ENCODE peak calls at places on chromosome 10, in eight cellular contexts. One of them, this sample, is unnamed.

GRCh38 chr10:78207776-78208175 is 174.1 kb downstream of the RPS24 start:
- DNase-seq in lung: no peak
- DNase-seq in heart right ventricle: no peak
- DNase-seq in A549: no peak
- DNase-seq in activated B cell treated with CpG ODN at 0.5 μM for 24 hours: no peak
- DNase-seq in mesothelial cell of epicardium: no peak
- DNase-seq in fibroblast of lung: no peak
- DNase-seq in CD4-positive, alpha-beta T cell: no peak
- DNase-seq in this sample: no peak

GRCh38 chr10:115921795-115922194 is 351.2 kb downstream of the GFRA1 start:
- DNase-seq in activated B cell treated with CpG ODN at 0.5 μM for 24 hours: no peak
- DNase-seq in A549: peak; percentile 17
- DNase-seq in fibroblast of lung: peak; percentile 17
- DNase-seq in CD4-positive, alpha-beta T cell: no peak
- DNase-seq in mesothelial cell of epicardium: no peak
- DNase-seq in heart right ventricle: no peak
- DNase-seq in lung: no peak
- DNase-seq in this sample: no peak

GRCh38 chr10:78745445-78745844 is 323.3 kb upstream of the ZMIZ1 start:
- DNase-seq in heart right ventricle: no peak
- DNase-seq in lung: no peak
- DNase-seq in activated B cell treated with CpG ODN at 0.5 μM for 24 hours: no peak
- DNase-seq in mesothelial cell of epicardium: no peak
- DNase-seq in CD4-positive, alpha-beta T cell: no peak
- DNase-seq in A549: no peak
- DNase-seq in fibroblast of lung: no peak
- DNase-seq in this sample: no peak

GRCh38 chr10:125113661-125114388 is 46.5 kb downstream of the CTBP2 start:
- DNase-seq in A549: no peak
- DNase-seq in lung: no peak
- DNase-seq in CD4-positive, alpha-beta T cell: no peak
- DNase-seq in mesothelial cell of epicardium: no peak
- DNase-seq in heart right ventricle: no peak
- DNase-seq in fibroblast of lung: no peak
- DNase-seq in activated B cell treated with CpG ODN at 0.5 μM for 24 hours: no peak
- DNase-seq in this sample: no peak

GRCh38 chr10:106711313-106711906 is 453.1 kb downstream of the SORCS1 start:
- DNase-seq in fibroblast of lung: peak; percentile 2
- DNase-seq in lung: peak; percentile 35
- DNase-seq in activated B cell treated with CpG ODN at 0.5 μM for 24 hours: peak; percentile 15
- DNase-seq in heart right ventricle: no peak
- DNase-seq in A549: peak; percentile 48
- DNase-seq in mesothelial cell of epicardium: peak; percentile 40
- DNase-seq in CD4-positive, alpha-beta T cell: no peak
- DNase-seq in this sample: no peak

GRCh38 chr10:63770523-63770922 is 249.3 kb downstream of the REEP3 start:
- DNase-seq in fibroblast of lung: no peak
- DNase-seq in A549: no peak
- DNase-seq in mesothelial cell of epicardium: no peak
- DNase-seq in CD4-positive, alpha-beta T cell: no peak
- DNase-seq in heart right ventricle: no peak
- DNase-seq in lung: no peak
- DNase-seq in activated B cell treated with CpG ODN at 0.5 μM for 24 hours: no peak
- DNase-seq in this sample: no peak

GRCh38 chr10:58335306-58336005 is 650 bp downstream of the UBE2D1 start:
- DNase-seq in A549: peak; percentile 40
- DNase-seq in CD4-positive, alpha-beta T cell: no peak
- DNase-seq in fibroblast of lung: no peak
- DNase-seq in activated B cell treated with CpG ODN at 0.5 μM for 24 hours: no peak
- DNase-seq in lung: peak; percentile 37
- DNase-seq in mesothelial cell of epicardium: no peak
- DNase-seq in heart right ventricle: peak; percentile 62
- DNase-seq in this sample: peak; percentile 5

GRCh38 chr10:122435212-122435827 is 19.1 kb upstream of the ARMS2 start:
- DNase-seq in activated B cell treated with CpG ODN at 0.5 μM for 24 hours: no peak
- DNase-seq in CD4-positive, alpha-beta T cell: no peak
- DNase-seq in mesothelial cell of epicardium: no peak
- DNase-seq in heart right ventricle: no peak
- DNase-seq in fibroblast of lung: peak; percentile 72
- DNase-seq in lung: no peak
- DNase-seq in A549: peak; percentile 48
- DNase-seq in this sample: no peak

GRCh38 chr10:37865957-37866671 is 8.7 kb upstream of the ZNF248 start:
- DNase-seq in A549: no peak
- DNase-seq in activated B cell treated with CpG ODN at 0.5 μM for 24 hours: peak; percentile 57
- DNase-seq in fibroblast of lung: no peak
- DNase-seq in heart right ventricle: no peak
- DNase-seq in lung: no peak
- DNase-seq in CD4-positive, alpha-beta T cell: no peak
- DNase-seq in mesothelial cell of epicardium: no peak
- DNase-seq in this sample: no peak

GRCh38 chr10:29257106-29257783 is 31.6 kb upstream of the LYZL1 start:
- DNase-seq in activated B cell treated with CpG ODN at 0.5 μM for 24 hours: no peak
- DNase-seq in A549: peak; percentile 33
- DNase-seq in lung: peak; percentile 44
- DNase-seq in mesothelial cell of epicardium: no peak
- DNase-seq in heart right ventricle: peak; percentile 27
- DNase-seq in CD4-positive, alpha-beta T cell: no peak
- DNase-seq in fibroblast of lung: peak; percentile 98
- DNase-seq in this sample: peak; percentile 62

GRCh38 chr10:129323877-129324276 is 143.2 kb upstream of the MGMT start:
- DNase-seq in activated B cell treated with CpG ODN at 0.5 μM for 24 hours: no peak
- DNase-seq in mesothelial cell of epicardium: no peak
- DNase-seq in lung: no peak
- DNase-seq in fibroblast of lung: peak; percentile 42
- DNase-seq in heart right ventricle: no peak
- DNase-seq in A549: no peak
- DNase-seq in CD4-positive, alpha-beta T cell: no peak
- DNase-seq in this sample: no peak

GRCh38 chr10:489335-489734 is 200.1 kb downstream of the DIP2C start:
- DNase-seq in mesothelial cell of epicardium: no peak
- DNase-seq in lung: no peak
- DNase-seq in heart right ventricle: no peak
- DNase-seq in CD4-positive, alpha-beta T cell: no peak
- DNase-seq in activated B cell treated with CpG ODN at 0.5 μM for 24 hours: no peak
- DNase-seq in A549: no peak
- DNase-seq in fibroblast of lung: no peak
- DNase-seq in this sample: no peak

DNA sequence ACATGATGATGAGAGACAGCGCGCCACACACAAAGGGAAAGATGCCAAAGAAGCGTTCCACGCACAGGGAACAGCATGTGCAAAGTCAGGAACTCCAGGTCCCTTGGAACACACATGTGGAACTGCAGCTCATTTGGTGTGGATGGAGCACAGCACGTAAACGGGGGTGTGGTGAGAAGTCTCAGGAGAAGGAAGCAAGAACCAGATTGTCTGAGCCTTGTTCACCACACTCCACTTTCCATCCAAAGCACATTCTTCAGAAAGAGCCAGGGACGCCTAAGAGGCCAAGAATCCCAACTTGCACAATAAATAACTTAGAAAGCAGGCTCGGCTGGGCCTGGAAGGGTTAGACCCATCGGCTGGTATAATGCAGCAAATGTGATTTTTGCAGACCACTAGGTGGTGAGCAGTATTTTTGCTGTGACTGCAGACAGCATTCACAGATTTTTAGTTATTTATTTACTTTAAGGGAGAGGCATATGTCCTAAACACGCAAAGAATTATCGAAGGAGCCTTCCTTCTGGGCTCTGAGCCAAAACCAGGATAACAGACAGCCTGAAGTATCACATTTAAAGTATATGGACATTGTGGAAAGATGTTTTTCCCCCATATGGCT is 27.9 kb upstream of the ASCC1 start:
- DNase-seq in fibroblast of lung: peak; percentile 99
- DNase-seq in A549: peak; percentile 96
- DNase-seq in activated B cell treated with CpG ODN at 0.5 μM for 24 hours: no peak
- DNase-seq in mesothelial cell of epicardium: peak; percentile 55
- DNase-seq in CD4-positive, alpha-beta T cell: no peak
- DNase-seq in lung: peak; percentile 56
- DNase-seq in heart right ventricle: no peak
- DNase-seq in this sample: peak; percentile 64
- TF ChIP-seq CTCF in fibroblast of lung: no peak
- TF ChIP-seq CTCF in A549: peak; percentile 59
- TF ChIP-seq CTCF in activated B cell treated with CpG ODN at 0.5 μM for 24 hours: no peak
- TF ChIP-seq CTCF in mesothelial cell of epicardium: peak; percentile 20
- TF ChIP-seq CTCF in CD4-positive, alpha-beta T cell: no peak
- TF ChIP-seq CTCF in lung: no peak
- TF ChIP-seq CTCF in heart right ventricle: no peak
- TF ChIP-seq CTCF in this sample: no peak

DNA sequence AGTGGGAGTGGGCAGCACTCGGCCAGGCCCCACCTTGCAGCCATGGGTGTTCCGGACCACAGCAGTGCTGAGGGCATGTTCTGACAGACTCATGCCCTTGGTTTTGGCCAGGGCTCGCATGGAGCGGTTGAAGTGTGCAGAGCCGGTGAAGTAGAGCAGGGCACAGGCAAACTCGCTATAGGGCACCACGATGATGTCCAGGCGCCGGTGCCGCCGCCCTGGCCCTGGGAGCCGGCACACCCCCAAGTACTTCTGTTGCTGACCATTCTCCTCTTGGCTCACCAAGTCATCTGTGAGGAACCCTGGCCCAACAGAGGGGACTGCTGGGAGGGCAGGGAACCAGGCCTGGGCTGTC is 8.6 kb downstream of the POLL start:
- DNase-seq in lung: no peak
- DNase-seq in CD4-positive, alpha-beta T cell: no peak
- DNase-seq in heart right ventricle: no peak
- DNase-seq in A549: no peak
- DNase-seq in fibroblast of lung: no peak
- DNase-seq in mesothelial cell of epicardium: no peak
- DNase-seq in activated B cell treated with CpG ODN at 0.5 μM for 24 hours: no peak
- DNase-seq in this sample: no peak
- TF ChIP-seq CTCF in lung: no peak
- TF ChIP-seq CTCF in CD4-positive, alpha-beta T cell: no peak
- TF ChIP-seq CTCF in heart right ventricle: no peak
- TF ChIP-seq CTCF in A549: no peak
- TF ChIP-seq CTCF in fibroblast of lung: no peak
- TF ChIP-seq CTCF in mesothelial cell of epicardium: no peak
- TF ChIP-seq CTCF in activated B cell treated with CpG ODN at 0.5 μM for 24 hours: no peak
- TF ChIP-seq CTCF in this sample: no peak

DNA sequence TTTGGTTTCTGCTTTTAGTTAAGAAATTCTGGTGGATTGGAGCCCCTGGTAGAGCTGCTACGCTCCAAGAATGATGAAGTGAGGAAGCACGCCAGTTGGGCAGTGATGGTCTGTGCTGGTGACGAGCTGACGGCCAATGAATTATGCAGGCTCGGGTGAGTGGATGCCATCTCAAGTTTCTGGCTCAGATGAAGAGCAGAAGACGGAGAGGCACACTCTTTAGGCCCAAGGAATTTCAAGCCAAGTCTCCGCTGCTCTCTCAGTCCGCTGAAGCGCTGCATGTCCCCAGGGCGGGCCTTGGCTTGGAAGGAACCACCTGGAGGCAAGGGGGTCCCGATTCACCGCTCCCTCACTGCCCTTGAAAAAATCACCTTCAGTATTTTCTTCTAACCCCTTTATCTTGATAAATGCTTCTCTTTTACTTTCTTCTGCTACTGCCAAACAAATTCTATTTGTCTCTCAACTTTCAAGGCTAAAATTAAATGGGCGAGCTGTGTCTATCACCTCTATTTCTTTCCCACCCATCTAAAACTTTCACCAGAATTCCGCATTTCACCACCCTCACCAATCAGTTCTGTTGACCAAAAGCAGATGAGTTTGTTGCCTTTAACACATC is 74.2 kb downstream of the ARMC3 start:
- DNase-seq in CD4-positive, alpha-beta T cell: no peak
- DNase-seq in A549: no peak
- DNase-seq in activated B cell treated with CpG ODN at 0.5 μM for 24 hours: no peak
- DNase-seq in lung: no peak
- DNase-seq in fibroblast of lung: no peak
- DNase-seq in heart right ventricle: no peak
- DNase-seq in mesothelial cell of epicardium: no peak
- DNase-seq in this sample: no peak
- TF ChIP-seq CTCF in CD4-positive, alpha-beta T cell: no peak
- TF ChIP-seq CTCF in A549: no peak
- TF ChIP-seq CTCF in activated B cell treated with CpG ODN at 0.5 μM for 24 hours: no peak
- TF ChIP-seq CTCF in lung: no peak
- TF ChIP-seq CTCF in fibroblast of lung: no peak
- TF ChIP-seq CTCF in heart right ventricle: no peak
- TF ChIP-seq CTCF in mesothelial cell of epicardium: no peak
- TF ChIP-seq CTCF in this sample: no peak

DNA sequence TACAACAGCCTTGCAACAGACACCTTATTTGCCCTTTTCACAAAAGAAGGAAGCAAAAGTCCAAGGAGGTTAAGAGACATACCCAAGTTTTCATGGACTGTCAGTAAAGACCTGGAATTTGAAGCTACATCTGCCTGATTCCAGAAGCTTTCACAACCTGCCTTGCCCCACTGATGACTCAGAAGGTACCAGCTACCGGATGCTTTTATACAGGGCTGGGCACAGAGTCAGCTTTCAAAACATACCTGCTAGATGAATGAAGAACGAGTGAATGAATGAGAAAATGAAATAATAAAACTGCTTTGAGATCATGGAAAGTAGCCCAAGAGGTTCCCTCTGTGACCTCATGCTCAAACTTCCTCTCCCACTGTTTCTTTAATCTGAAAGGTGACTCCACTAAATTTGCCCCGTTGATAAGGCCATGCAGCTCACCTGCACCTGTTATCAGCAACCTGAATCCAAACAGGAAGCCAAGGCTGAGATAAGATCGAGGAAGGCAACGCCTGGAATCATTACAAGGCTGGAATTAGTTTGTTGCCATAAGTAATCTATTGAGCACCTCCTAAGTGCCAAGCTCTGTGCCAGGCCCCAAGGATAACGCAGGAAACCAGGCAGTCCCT is 151.5 kb downstream of the WDR11 start:
- DNase-seq in lung: no peak
- DNase-seq in heart right ventricle: no peak
- DNase-seq in mesothelial cell of epicardium: no peak
- DNase-seq in activated B cell treated with CpG ODN at 0.5 μM for 24 hours: no peak
- DNase-seq in A549: no peak
- DNase-seq in fibroblast of lung: no peak
- DNase-seq in CD4-positive, alpha-beta T cell: no peak
- DNase-seq in this sample: no peak
- TF ChIP-seq CTCF in lung: no peak
- TF ChIP-seq CTCF in heart right ventricle: no peak
- TF ChIP-seq CTCF in mesothelial cell of epicardium: no peak
- TF ChIP-seq CTCF in activated B cell treated with CpG ODN at 0.5 μM for 24 hours: no peak
- TF ChIP-seq CTCF in A549: no peak
- TF ChIP-seq CTCF in fibroblast of lung: no peak
- TF ChIP-seq CTCF in CD4-positive, alpha-beta T cell: no peak
- TF ChIP-seq CTCF in this sample: no peak

GRCh38 chr10:84845628-84846261 is 517.4 kb downstream of the CCSER2 start:
- DNase-seq in fibroblast of lung: no peak
- DNase-seq in CD4-positive, alpha-beta T cell: no peak
- DNase-seq in lung: no peak
- DNase-seq in mesothelial cell of epicardium: no peak
- DNase-seq in A549: peak; percentile 27
- DNase-seq in heart right ventricle: no peak
- DNase-seq in activated B cell treated with CpG ODN at 0.5 μM for 24 hours: no peak
- DNase-seq in this sample: no peak
- TF ChIP-seq CTCF in fibroblast of lung: no peak
- TF ChIP-seq CTCF in CD4-positive, alpha-beta T cell: no peak
- TF ChIP-seq CTCF in lung: no peak
- TF ChIP-seq CTCF in mesothelial cell of epicardium: no peak
- TF ChIP-seq CTCF in A549: peak; percentile 15
- TF ChIP-seq CTCF in heart right ventricle: peak; percentile 41
- TF ChIP-seq CTCF in activated B cell treated with CpG ODN at 0.5 μM for 24 hours: no peak
- TF ChIP-seq CTCF in this sample: no peak

This sample was measured in prostate gland.